ENCODE peak calls at places on chromosomes 11 and 22, in five cellular contexts. K, C, Q, P and H are unnamed samples.

GRCh38 chr11:22926341-22926740 is 66.1 kb upstream of the CCDC179 start:
- DNase-seq in K (no peak), Q (no peak), C (no peak), P (no peak), H (no peak)

GRCh38 chr11:1075341-1075911 is 752 bp downstream of the MUC2 start:
- DNase-seq in P (no peak), Q (no peak), C (no peak), K (no peak), H (no peak)

GRCh38 chr11:80103149-80103859 is 662.5 kb upstream of the TENM4 start:
- DNase-seq in K (no peak), C (no peak), P (peak; percentile 2), Q (peak; percentile 87), H (no peak)

GRCh38 chr11:13963949-13964770 is 1.6 kb downstream of the SPON1 start:
- DNase-seq in C (peak; percentile 48), Q (no peak), K (no peak), P (no peak), H (no peak)

GRCh38 chr11:33500865-33501479 is 199.7 kb downstream of the C11orf91 start:
- DNase-seq in K (no peak), C (no peak), P (peak; percentile 71), Q (peak; percentile 55), H (peak; percentile 62)

GRCh38 chr22:25334091-25334490 is 114.7 kb downstream of the CRYBB2 start:
- DNase-seq in Q (no peak), C (peak; percentile 85), K (no peak), P (peak; percentile 41), H (peak; percentile 48)

GRCh38 chr11:68328374-68329091 is 16.1 kb downstream of the LRP5 start:
- DNase-seq in P (no peak), C (peak; percentile 65), Q (no peak), K (no peak), H (peak; percentile 58)

GRCh38 chr11:47446833-47447232 is 2.1 kb downstream of the RAPSN start:
- DNase-seq in Q (no peak), C (no peak), K (no peak), P (no peak), H (no peak)

GRCh38 chr11:91158901-91159537 is 936.2 kb upstream of the CHORDC1 start:
- DNase-seq in Q (peak; percentile 4), K (no peak), P (peak; percentile 67), C (no peak), H (no peak)

GRCh38 chr11:8773916-8774537 is 91.4 kb downstream of the RPL27A start:
- DNase-seq in Q (no peak), P (no peak), C (no peak), K (no peak), H (no peak)

GRCh38 chr11:92225563-92226308 is 1.1 kb downstream of the FAT3 start:
- DNase-seq in P (no peak), Q (peak; percentile 5), C (peak; percentile 64), K (no peak), H (peak; percentile 60)

GRCh38 chr11:67024966-67025365 is 2.0 kb downstream of the SYT12 start:
- DNase-seq in Q (no peak), K (no peak), C (no peak), P (no peak), H (no peak)

GRCh38 chr11:44505591-44506054 is 59.8 kb upstream of the CD82 start:
- DNase-seq in Q (peak; percentile 10), C (no peak), P (no peak), K (no peak), H (no peak)

DNA sequence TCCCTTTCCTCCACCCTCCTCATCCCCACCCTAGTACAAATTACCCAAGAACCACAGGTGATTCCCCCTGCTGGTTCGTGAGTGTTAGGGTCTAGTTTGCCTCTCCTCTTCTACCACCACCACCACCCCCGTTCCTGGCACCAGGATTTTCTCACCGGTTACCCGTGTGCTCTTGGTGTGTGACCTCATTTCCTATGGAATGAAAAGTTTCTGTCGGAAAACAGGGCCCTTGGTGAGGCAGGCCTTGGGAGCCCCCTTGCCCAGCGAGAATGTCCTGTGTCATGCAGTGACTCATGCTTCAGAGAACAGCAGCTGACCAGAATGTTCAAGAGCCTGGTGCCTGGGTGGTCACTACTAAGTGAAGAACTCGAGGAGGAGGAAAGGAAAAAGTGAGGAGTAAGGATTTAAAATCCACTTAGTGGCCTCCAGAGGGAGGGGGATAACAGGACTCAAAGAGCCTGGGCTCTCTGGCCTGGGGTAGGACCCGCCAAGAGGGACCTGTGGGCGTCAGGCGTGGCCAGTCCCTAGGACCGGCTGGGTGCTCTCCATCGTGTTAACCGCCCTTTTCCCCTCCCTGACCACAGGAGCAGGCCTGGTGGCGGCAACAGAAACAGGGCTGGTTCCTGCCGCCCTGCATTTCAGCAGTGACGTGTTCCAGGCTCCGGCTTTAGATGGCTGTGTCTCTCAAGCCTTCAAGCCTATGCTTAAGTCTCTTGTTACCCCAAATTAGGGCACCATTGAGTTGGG is 30.2 kb downstream of the C22orf31 start:
- DNase-seq in Q (peak; percentile 100), K (peak; percentile 47), P (peak; percentile 55), C (peak; percentile 74), H (peak; percentile 55)
- H4K91ac ChIP-seq in Q (peak overlapping the region; percentile 58), K (peak overlapping the region; percentile 48), P (peak overlapping the region; percentile 95), C (no peak overlapping the region), H (no peak overlapping the region)

DNA sequence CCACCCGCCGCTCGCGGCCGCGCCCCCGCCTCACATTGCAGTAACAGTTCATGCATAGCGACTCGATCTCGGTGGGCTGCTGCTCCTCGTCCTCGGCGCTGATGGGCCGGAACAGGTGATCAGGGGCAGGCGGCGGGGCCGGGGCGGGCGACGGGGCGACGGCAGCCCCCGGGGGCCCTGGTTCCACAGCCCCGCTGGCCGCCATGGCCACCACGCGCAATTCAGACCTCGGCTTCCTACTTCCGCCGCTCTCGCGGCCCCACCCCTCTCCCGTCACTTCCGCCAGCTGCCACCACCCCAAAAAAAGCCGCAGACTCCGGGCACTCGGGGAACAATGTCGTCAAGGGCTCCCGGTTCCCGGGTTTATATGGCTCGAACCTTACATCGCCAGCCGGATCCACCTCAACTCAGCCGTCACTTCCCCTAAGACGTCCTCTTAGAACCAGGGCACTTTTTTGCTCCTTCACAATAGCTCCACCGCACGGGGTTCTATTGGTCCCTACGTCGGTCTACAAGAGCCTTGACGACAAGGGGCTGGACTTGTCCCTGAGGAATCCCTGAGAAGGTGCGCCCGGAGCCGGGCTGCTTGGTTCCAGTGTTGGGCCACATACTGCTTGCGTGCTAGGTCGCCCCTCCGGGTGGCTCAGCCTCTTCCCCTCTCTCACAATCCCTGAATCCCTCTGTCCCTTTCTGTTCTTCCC is at the start of gene ZPR1:
- DNase-seq in K (no peak), P (peak; percentile 63), C (peak; percentile 76), Q (peak; percentile 83), H (peak; percentile 51)
- H3K14ac ChIP-seq in K (no peak within 1 kb of the TSS), P (peak within 1 kb of the TSS; percentile 69), C (peak within 1 kb of the TSS; percentile 74), Q (peak within 1 kb of the TSS; percentile 39), H (no peak within 1 kb of the TSS)

GRCh38 chr11:10725907-10726253 is 25.2 kb upstream of the CTR9 start:
- DNase-seq in K (no peak), P (no peak), C (no peak), Q (no peak), H (no peak)
- H2BK12ac ChIP-seq in K (no peak overlapping the region), P (no peak overlapping the region), C (no peak overlapping the region), Q (no peak overlapping the region), H (no peak overlapping the region)

DNA sequence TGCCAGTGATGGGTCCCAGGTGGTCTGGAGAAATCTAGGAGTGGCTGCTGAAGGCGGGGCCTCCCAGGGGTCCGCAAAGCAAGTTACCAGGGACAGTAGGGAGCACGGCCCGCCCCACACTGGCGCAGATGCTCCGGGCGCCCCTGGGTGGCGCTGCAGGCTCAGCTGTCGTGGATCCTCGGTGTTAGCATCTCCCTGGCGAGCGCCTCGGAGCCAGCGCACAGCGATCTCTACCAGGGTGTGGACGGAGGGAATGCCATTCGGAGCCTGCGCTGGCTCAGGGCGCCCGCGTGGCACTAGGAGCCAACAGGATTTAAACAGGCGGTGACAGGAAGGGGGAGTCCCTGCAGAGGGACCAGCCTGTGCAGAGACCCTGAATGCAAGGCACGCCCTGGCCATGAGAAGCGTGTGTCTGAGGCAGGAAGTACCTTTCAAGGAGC is 20.2 kb downstream of the FADS3 start:
- DNase-seq in C (peak; percentile 93), P (peak; percentile 93), Q (peak; percentile 83), K (peak; percentile 73), H (peak; percentile 76)
- H4K91ac ChIP-seq in C (no peak overlapping the region), P (no peak overlapping the region), Q (no peak overlapping the region), K (no peak overlapping the region), H (no peak overlapping the region)

GRCh38 chr11:119459293-119459976 is 36.5 kb upstream of the THY1 start:
- DNase-seq in P (no peak), C (no peak), K (no peak), Q (no peak), H (no peak)
- H3K14ac ChIP-seq in P (no peak overlapping the region), C (no peak overlapping the region), K (no peak overlapping the region), Q (peak overlapping the region; percentile 70), H (no peak overlapping the region)

GRCh38 chr11:105852427-105852826 is 169.6 kb downstream of the MSANTD4 start:
- DNase-seq in Q (no peak), P (no peak), K (no peak), C (no peak), H (no peak)
- H2BK12ac ChIP-seq in Q (no peak overlapping the region), P (no peak overlapping the region), K (no peak overlapping the region), C (no peak overlapping the region), H (no peak overlapping the region)

GRCh38 chr11:85627998-85628770 is at the start of gene TMEM126B:
- DNase-seq in Q (peak; percentile 98), P (peak; percentile 99), C (peak; percentile 98), K (peak; percentile 88), H (peak; percentile 94)
- H4K91ac ChIP-seq in Q (peak within 1 kb of the TSS; percentile 65), P (peak within 1 kb of the TSS; percentile 74), C (no peak within 1 kb of the TSS), K (no peak within 1 kb of the TSS), H (no peak within 1 kb of the TSS)

GRCh38 chr22:21946262-21946925 is 6.3 kb downstream of the PPM1F start:
- DNase-seq in C (no peak), K (no peak), P (no peak), Q (no peak), H (no peak)
- H3K14ac ChIP-seq in C (no peak overlapping the region), K (no peak overlapping the region), P (no peak overlapping the region), Q (no peak overlapping the region), H (no peak overlapping the region)

GRCh38 chr11:117097567-117098268 is 510 bp downstream of the SIK3 start:
- DNase-seq in K (no peak), C (peak; percentile 49), P (peak; percentile 54), Q (peak; percentile 43), H (no peak)

GRCh38 chr11:117096140-117096972 is 1.9 kb downstream of the SIK3 start:
- DNase-seq in C (peak; percentile 70), P (peak; percentile 75), K (peak; percentile 21), Q (peak; percentile 50), H (no peak)

GRCh38 chr11:117095301-117096139 is 2.7 kb downstream of the SIK3 start:
- DNase-seq in P (peak; percentile 97), Q (peak; percentile 91), C (no peak), K (no peak), H (no peak)

GRCh38 chr11:117098269-117099231 is at the start of gene SIK3:
- DNase-seq in P (peak; percentile 99), K (peak; percentile 43), C (peak; percentile 90), Q (peak; percentile 92), H (peak; percentile 85)

GRCh38 chr11:117096973-117097566 is 1.2 kb downstream of the SIK3 start:
- DNase-seq in Q (peak; percentile 21), C (no peak), K (no peak), P (peak; percentile 52), H (no peak)
- H2BK12ac ChIP-seq in Q (no peak overlapping the region), C (no peak overlapping the region), K (peak overlapping the region; percentile 55), P (no peak overlapping the region), H (no peak overlapping the region)